ENCODE peak calls at places on chromosomes 3 and 15, in nine cellular contexts. H is SK-N-SH; S is gastrocnemius medialis; P is uterus; O is spleen; Q is mammary epithelial cell; B is CD4-positive, alpha-beta memory T cell; I is neural progenitor cell; R is NT2/D1. G is an unnamed sample.

GRCh38 chr15:50251638-50252182 is 13.8 kb downstream of the HDC start:
- DNase-seq in O (no peak), H (no peak), B (no peak), R (no peak), Q (no peak), I (no peak), S (no peak), P (no peak), G (no peak)

GRCh38 chr3:129664040-129664646 is 57.7 kb upstream of the PLXND1 start:
- DNase-seq in O (no peak), R (no peak), H (no peak), Q (peak; percentile 11), P (no peak), B (no peak), I (peak; percentile 15), S (peak; percentile 15), G (no peak)

GRCh38 chr3:132417695-132418520 is 606 bp downstream of the DNAJC13 start:
- DNase-seq in R (peak; percentile 35), I (peak; percentile 68), Q (peak; percentile 82), B (no peak), S (peak; percentile 15), H (peak; percentile 55), P (no peak), O (no peak), G (peak; percentile 65)

GRCh38 chr3:37240170-37240945 is 66.0 kb upstream of the LRRFIP2 start:
- DNase-seq in R (no peak), O (no peak), S (no peak), B (no peak), Q (no peak), H (no peak), I (no peak), P (no peak), G (no peak)

GRCh38 chr3:193040836-193041672 is 123.4 kb upstream of the MB21D2 start:
- DNase-seq in H (peak; percentile 48), O (no peak), I (peak; percentile 68), P (no peak), R (peak; percentile 5), S (no peak), B (peak; percentile 56), Q (peak; percentile 56), G (peak; percentile 56)

GRCh38 chr15:61112231-61112630 is 116.9 kb downstream of the RORA start:
- DNase-seq in I (peak; percentile 66), R (no peak), O (no peak), S (no peak), B (no peak), H (no peak), Q (no peak), P (peak; percentile 23), G (peak; percentile 44)

GRCh38 chr15:40398413-40398873 is 7.2 kb upstream of the IVD start:
- DNase-seq in S (peak; percentile 13), B (no peak), O (peak; percentile 82), I (no peak), P (no peak), H (no peak), Q (no peak), R (no peak), G (no peak)

GRCh38 chr3:130894873-130895330 is 1.0 kb downstream of the ATP2C1 start:
- DNase-seq in O (no peak), S (no peak), P (no peak), B (no peak), Q (peak; percentile 19), R (no peak), I (peak; percentile 17), H (no peak), G (no peak)

GRCh38 chr3:186974824-186975281 is 44.5 kb downstream of the ST6GAL1 start:
- DNase-seq in O (no peak), B (no peak), Q (no peak), H (no peak), R (no peak), S (peak; percentile 71), I (no peak), P (peak; percentile 36), G (no peak)

GRCh38 chr15:93072440-93073394 is 16.3 kb downstream of the RGMA start:
- DNase-seq in P (peak; percentile 93), B (no peak), H (peak; percentile 95), I (peak; percentile 96), S (peak; percentile 83), R (peak; percentile 70), Q (peak; percentile 49), O (no peak), G (peak; percentile 98)

DNA sequence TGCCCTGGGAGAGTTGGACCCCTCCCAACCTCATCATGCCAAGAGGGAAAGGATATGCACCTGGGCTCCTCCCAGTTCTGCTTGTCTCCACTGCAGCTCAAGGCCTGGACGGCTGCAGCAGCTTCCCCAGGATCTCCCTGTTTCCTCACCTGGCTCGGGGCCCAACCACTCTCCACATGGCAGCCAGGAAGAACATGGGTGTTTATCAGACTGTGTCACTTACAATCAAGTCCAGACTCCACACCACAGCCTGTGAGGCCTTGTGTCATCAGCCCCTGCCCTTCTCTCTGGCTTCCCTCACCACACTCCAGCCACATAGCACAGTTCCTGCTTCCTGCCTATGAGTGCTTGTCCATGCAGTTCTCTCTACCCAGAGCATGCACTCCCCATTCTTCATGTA is 534.4 kb downstream of the EPHB1 start:
- DNase-seq in Q (no peak), B (no peak), P (no peak), O (peak; percentile 81), R (no peak), S (no peak), H (peak; percentile 1), I (no peak), G (no peak)
- H3K36me3 ChIP-seq in Q (no peaks in the 10 kb centered on the region), B (no peaks in the 10 kb centered on the region), P (no peaks in the 10 kb centered on the region), O (no peaks in the 10 kb centered on the region), R (no peaks in the 10 kb centered on the region), S (no peaks in the 10 kb centered on the region), H (no peaks in the 10 kb centered on the region), I (no peaks in the 10 kb centered on the region), G (no peaks in the 10 kb centered on the region)

DNA sequence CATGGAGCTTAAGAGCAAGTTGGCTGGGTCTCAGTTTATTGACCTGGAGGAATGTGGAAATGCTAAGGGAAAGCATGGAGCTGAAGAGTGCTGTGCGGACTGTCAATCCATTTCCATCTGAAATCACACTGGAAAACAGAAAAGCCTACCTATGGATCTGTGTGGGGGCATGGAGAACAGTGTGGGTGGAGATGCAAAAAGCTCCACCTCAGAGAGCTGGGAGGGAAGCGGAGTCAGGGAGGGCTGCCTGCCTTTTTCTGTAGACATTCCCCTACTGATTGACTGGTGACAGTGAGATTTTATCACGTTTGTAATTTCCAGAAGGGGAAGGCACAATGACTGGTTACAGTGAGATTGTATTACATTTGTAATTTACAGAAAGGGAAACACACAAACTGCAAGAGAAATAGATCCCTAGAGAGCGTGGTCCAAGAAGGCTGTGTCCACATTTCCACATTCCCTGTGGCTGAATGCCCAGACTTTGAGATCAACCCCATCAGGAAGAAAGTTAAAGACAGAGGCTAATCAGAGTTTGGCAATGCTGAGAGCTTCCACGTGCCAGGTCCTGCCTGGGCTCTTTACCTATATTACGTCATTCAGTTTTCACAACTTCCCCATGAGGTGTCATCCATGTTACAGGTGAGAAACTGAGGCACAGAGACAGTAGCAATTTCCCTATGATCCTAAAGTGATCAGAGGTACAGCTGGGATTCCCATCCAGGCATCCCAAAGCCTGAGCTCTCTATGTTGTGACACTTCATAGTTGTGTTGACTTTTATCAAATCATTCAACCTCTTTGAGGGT is 67.7 kb upstream of the NSMCE3 start:
- DNase-seq in P (no peak), Q (no peak), B (no peak), O (no peak), S (no peak), I (no peak), H (no peak), R (no peak), G (no peak)
- H3K27me3 ChIP-seq in P (no peaks in the 10 kb centered on the region), Q (no peaks in the 10 kb centered on the region), B (no peaks in the 10 kb centered on the region), O (no peaks in the 10 kb centered on the region), S (no peaks in the 10 kb centered on the region), I (no peaks in the 10 kb centered on the region), H (no peaks in the 10 kb centered on the region), R (no peaks in the 10 kb centered on the region), G (no peaks in the 10 kb centered on the region)

DNA sequence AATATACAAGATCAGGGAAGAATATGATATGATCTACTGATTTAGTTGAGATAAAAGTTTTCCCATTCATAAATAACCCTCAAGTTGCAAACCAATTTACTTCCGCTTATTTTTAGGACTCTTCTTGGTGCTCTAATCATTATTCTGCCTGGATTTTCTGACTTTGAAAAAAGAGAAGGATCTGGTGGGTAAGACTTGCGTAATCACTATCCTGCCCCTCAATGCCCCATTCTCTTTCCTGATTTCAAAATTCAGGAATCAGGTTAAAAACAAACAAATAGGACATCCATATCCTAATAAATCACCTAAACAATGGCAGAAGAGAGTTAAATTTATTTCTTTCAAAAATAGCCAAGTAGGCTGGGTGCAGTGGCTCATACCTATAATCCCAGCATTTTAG is 127.5 kb downstream of the CLASP2 start:
- DNase-seq in S (no peak), R (no peak), B (no peak), O (no peak), H (no peak), P (no peak), Q (no peak), I (no peak), G (no peak)
- H3K36me3 ChIP-seq in S (peaks cover 9% of the 10 kb centered on the region), R (peaks cover 26% of the 10 kb centered on the region), B (peaks cover 3% of the 10 kb centered on the region), O (peaks cover 40% of the 10 kb centered on the region), H (peaks cover 30% of the 10 kb centered on the region), P (no peaks in the 10 kb centered on the region), Q (peaks cover 15% of the 10 kb centered on the region), I (peaks cover 12% of the 10 kb centered on the region), G (peaks cover 5% of the 10 kb centered on the region)

DNA sequence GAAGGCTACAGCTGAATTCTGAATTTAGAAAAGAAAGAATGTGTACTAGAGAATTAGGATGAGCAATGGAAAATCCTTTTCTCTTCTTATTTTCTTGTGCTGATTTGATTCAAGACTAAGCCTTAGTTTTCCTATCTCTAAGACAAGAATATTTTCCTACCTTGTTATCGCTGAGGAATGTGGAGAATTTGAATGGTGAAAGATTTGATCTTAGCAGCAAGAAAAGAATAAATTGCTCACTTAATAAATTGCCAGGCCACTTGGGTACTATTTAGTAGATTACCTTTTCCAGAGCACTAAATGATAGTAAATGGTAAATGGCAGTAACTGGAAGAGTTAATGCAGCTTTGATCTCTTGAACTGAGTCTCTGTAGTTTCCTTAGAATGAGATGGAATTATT is 145.7 kb upstream of the MEIS2 start:
- DNase-seq in B (no peak), S (no peak), Q (no peak), H (no peak), R (no peak), O (no peak), P (no peak), I (no peak), G (no peak)
- H3K27me3 ChIP-seq in B (no peaks in the 10 kb centered on the region), S (no peaks in the 10 kb centered on the region), Q (no peaks in the 10 kb centered on the region), H (no peaks in the 10 kb centered on the region), R (no peaks in the 10 kb centered on the region), O (no peaks in the 10 kb centered on the region), P (no peaks in the 10 kb centered on the region), I (no peaks in the 10 kb centered on the region), G (no peaks in the 10 kb centered on the region)

GRCh38 chr3:47841786-47842349 is 38.9 kb downstream of the DHX30 start:
- DNase-seq in R (peak; percentile 62), O (no peak), B (no peak), I (no peak), H (no peak), S (no peak), Q (no peak), P (no peak), G (peak; percentile 65)

GRCh38 chr3:47836986-47837385 is 34.0 kb downstream of the DHX30 start:
- DNase-seq in H (no peak), P (no peak), I (no peak), S (no peak), R (no peak), B (no peak), O (no peak), Q (no peak), G (peak; percentile 43)

GRCh38 chr3:47838503-47838902 is 35.6 kb downstream of the DHX30 start:
- DNase-seq in H (no peak), P (no peak), I (no peak), R (no peak), B (no peak), O (no peak), Q (no peak), S (no peak), G (no peak)
- H3K36me3 ChIP-seq in H (peaks cover 65% of the 10 kb centered on the region), P (no peaks in the 10 kb centered on the region), I (peaks cover 4% of the 10 kb centered on the region), R (peaks cover 80% of the 10 kb centered on the region), B (peaks cover 51% of the 10 kb centered on the region), O (peaks cover 79% of the 10 kb centered on the region), Q (peaks cover 28% of the 10 kb centered on the region), S (peaks cover 69% of the 10 kb centered on the region), G (peaks cover 36% of the 10 kb centered on the region)

G was measured in H7.